ENCODE peak calls at places on chromosomes 3 and 15, in ten cellular contexts. V is effector memory CD8-positive, alpha-beta T cell; Q is NCI-H1436; A is naive thymus-derived CD4-positive, alpha-beta T cell; R is Daoy; G is GM13976; C is KG1; L is stimulated activated naive CD8-positive, alpha-beta T cell treated with anti-CD3 and anti-CD28 coated beads, Interleukin-15, Interleukin-2, amounts not matched to agents 100 U/mL and 50 U/mL, for 24 hours; H is ACHN; N is A172. Z is an unnamed sample.

GRCh38 chr15:62306851-62307504 is 141.9 kb upstream of the C2CD4B start:
- DNase-seq in V (no peak), Q (peak; percentile 25), A (no peak), R (peak; percentile 72), G (peak; percentile 57), C (no peak), L (no peak), H (peak; percentile 74), N (peak; percentile 79), Z (peak; percentile 64)

GRCh38 chr3:53938645-53939044 is 47.0 kb upstream of the SELENOK start:
- DNase-seq in V (peak; percentile 18), Q (peak; percentile 47), A (peak; percentile 41), R (peak; percentile 45), G (peak; percentile 53), C (peak; percentile 20), L (peak; percentile 18), H (peak; percentile 54), N (peak; percentile 59), Z (peak; percentile 59)

GRCh38 chr3:135965506-135966348 is at the start of gene PPP2R3A:
- DNase-seq in V (peak; percentile 53), Q (peak; percentile 88), A (peak; percentile 61), R (peak; percentile 93), G (peak; percentile 85), C (no peak), L (peak; percentile 75), H (peak; percentile 76), N (peak; percentile 80), Z (no peak)

GRCh38 chr3:73637042-73637441 is 12.3 kb upstream of the PDZRN3 start:
- DNase-seq in V (no peak), Q (peak; percentile 13), A (no peak), R (no peak), G (no peak), C (no peak), L (no peak), H (no peak), N (no peak), Z (no peak)

GRCh38 chr3:13850161-13850945 is 29.5 kb downstream of the WNT7A start:
- DNase-seq in V (no peak), Q (no peak), A (no peak), R (peak; percentile 86), G (no peak), C (no peak), L (no peak), H (peak; percentile 5), N (peak; percentile 94), Z (no peak)

GRCh38 chr3:150110097-150110496 is 139.4 kb upstream of the PFN2 start:
- DNase-seq in V (no peak), Q (peak; percentile 13), A (no peak), R (no peak), G (no peak), C (no peak), L (no peak), H (no peak), N (no peak), Z (no peak)

GRCh38 chr3:10532939-10533730 is 27.7 kb upstream of the ATP2B2 start:
- DNase-seq in V (no peak), Q (no peak), A (no peak), R (no peak), G (no peak), C (no peak), L (no peak), H (no peak), N (no peak), Z (no peak)

GRCh38 chr3:123818921-123819429 is 65.2 kb downstream of the MYLK start:
- DNase-seq in V (no peak), Q (no peak), A (no peak), R (peak; percentile 84), G (no peak), C (no peak), L (no peak), H (no peak), N (peak; percentile 91), Z (no peak)

GRCh38 chr3:179546814-179547241 is 15.9 kb upstream of the ACTL6A start:
- DNase-seq in V (no peak), Q (no peak), A (no peak), R (no peak), G (no peak), C (no peak), L (no peak), H (no peak), N (no peak), Z (no peak)

GRCh38 chr15:43329222-43329959 is 982 bp downstream of the LCMT2 start:
- DNase-seq in V (no peak), Q (no peak), A (no peak), R (peak; percentile 32), G (no peak), C (no peak), L (peak; percentile 6), H (no peak), N (no peak), Z (no peak)